ENCODE peak calls at places on chromosomes 11 and 22, in nine cellular contexts. C, I, E, U, M, G, H, Z and D are unnamed samples. For H3K9me3 and H3K4me1, the result is how much of the 10 kb centered on the place peaks cover.

GRCh38 chr22:41664951-41665350 is 23.7 kb downstream of the SNU13 start:
- DNase-seq in I (no peak), E (no peak), H (no peak), U (no peak), G (no peak), Z (no peak), C (no peak), M (no peak), D (no peak)

GRCh38 chr22:46377566-46378498 is 42.3 kb downstream of the TRMU start:
- DNase-seq in I (no peak), C (peak), M (no peak), Z (peak), H (no peak), G (peak), E (peak), U (no peak), D (peak)

GRCh38 chr11:71282581-71283351 is 30.4 kb upstream of the SHANK2 start:
- DNase-seq in H (no peak), C (peak), Z (no peak), U (no peak), G (no peak), E (peak), M (no peak), I (no peak), D (peak)

GRCh38 chr22:31075961-31076360 is 5.2 kb upstream of the SMTN start:
- DNase-seq in E (no peak), G (no peak), Z (peak), C (peak), M (peak), I (peak), U (no peak), H (no peak), D (no peak)

GRCh38 chr22:25702046-25702445 is 39.9 kb upstream of the MYO18B start:
- DNase-seq in C (no peak), H (peak), E (no peak), M (no peak), Z (no peak), U (no peak), G (no peak), I (no peak), D (peak)

GRCh38 chr22:20775342-20775895 is 1.5 kb downstream of the SERPIND1 start:
- DNase-seq in M (no peak), Z (no peak), H (no peak), I (no peak), G (no peak), U (no peak), C (no peak), E (no peak), D (no peak)

GRCh38 chr22:32917577-32918375 is 116.3 kb downstream of the TIMP3 start:
- DNase-seq in I (no peak), Z (no peak), G (no peak), U (no peak), E (no peak), C (no peak), H (no peak), M (no peak), D (no peak)

GRCh38 chr11:131447268-131447667 is 76.9 kb downstream of the NTM start:
- DNase-seq in Z (no peak), M (no peak), C (no peak), U (no peak), H (no peak), I (no peak), G (no peak), E (no peak), D (no peak)

GRCh38 chr11:1531961-1532586 is 40.0 kb downstream of the DUSP8 start:
- DNase-seq in H (no peak), E (no peak), I (peak), U (no peak), Z (peak), G (no peak), C (no peak), M (no peak), D (no peak)

GRCh38 chr11:102622258-102622657 is 2.9 kb downstream of the MMP20 start:
- DNase-seq in M (no peak), U (peak), H (no peak), C (no peak), I (no peak), E (no peak), Z (no peak), G (no peak), D (peak)

GRCh38 chr22:21865041-21865440 is 2.4 kb downstream of the MAPK1 start:
- DNase-seq in I (peak), G (no peak), M (peak), C (peak), Z (peak), U (no peak), H (no peak), E (no peak), D (peak)

GRCh38 chr22:19806213-19807160 is 45.9 kb downstream of the TBX1 start:
- DNase-seq in M (peak), H (no peak), Z (no peak), G (no peak), C (peak), I (no peak), E (no peak), U (no peak), D (peak)

GRCh38 chr11:122633219-122633829 is 22.2 kb upstream of the UBASH3B start:
- DNase-seq in C (no peak), H (peak), U (no peak), I (no peak), Z (peak), M (no peak), E (peak), G (peak), D (peak)

GRCh38 chr11:12921580-12922157 is 87.4 kb upstream of the RASSF10 start:
- DNase-seq in H (no peak), M (no peak), I (no peak), C (no peak), E (no peak), G (no peak), Z (no peak), U (no peak), D (no peak)

GRCh38 chr22:36367479-36367878 is 20.3 kb downstream of the MYH9 start:
- DNase-seq in H (no peak), U (no peak), Z (peak), C (no peak), E (no peak), M (no peak), I (no peak), G (no peak), D (no peak)

GRCh38 chr11:58844600-58844999 is at the start of gene GLYATL2:
- DNase-seq in C (no peak), I (no peak), Z (no peak), E (no peak), G (no peak), H (no peak), M (no peak), U (no peak), D (no peak)
- H3K9me3 ChIP-seq in C (under half), I (under half), Z (under half), E (under half), G (under half), H (under half), M (under half), U (under half), D (under half)

DNA sequence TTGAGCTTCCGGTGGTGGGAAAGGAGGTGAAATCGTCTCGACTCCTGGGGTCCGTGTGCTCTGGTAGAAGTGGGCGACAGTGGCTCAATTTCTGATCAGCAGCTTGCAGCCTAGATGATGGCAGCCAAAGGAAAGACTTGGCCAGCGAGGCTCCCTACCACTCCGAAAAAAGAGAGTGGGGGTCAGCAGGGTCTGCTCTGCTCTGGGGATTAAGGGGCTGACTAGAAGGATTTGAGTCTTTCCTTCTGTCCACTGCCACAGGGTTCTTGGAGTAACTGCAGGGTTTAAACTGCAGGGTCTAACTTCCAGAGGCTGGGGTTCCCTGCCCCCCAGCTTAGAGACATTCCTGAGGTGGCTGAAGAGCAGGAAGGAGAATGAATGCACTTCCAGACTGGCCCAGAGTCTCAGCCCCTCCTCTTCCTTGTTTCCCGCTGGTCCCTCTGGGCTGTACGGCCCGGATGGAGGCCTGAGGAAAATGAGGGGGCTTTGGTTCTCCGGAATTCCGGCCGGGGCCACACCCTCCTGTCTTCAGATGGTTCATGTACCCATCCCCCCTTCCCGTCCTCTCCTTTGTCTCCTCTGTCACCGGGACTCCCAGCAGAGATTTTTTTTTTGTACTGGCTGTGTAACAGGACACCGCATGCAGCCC is 907 bp downstream of the SERPINH1 start:
- DNase-seq in I (no peak), H (peak), G (peak), U (no peak), M (peak), C (no peak), Z (peak), E (peak), D (no peak)
- H3K4me1 ChIP-seq in I (half or more), H (under half), G (under half), U (half or more), M (under half), C (half or more), Z (half or more), E (under half), D (under half)

DNA sequence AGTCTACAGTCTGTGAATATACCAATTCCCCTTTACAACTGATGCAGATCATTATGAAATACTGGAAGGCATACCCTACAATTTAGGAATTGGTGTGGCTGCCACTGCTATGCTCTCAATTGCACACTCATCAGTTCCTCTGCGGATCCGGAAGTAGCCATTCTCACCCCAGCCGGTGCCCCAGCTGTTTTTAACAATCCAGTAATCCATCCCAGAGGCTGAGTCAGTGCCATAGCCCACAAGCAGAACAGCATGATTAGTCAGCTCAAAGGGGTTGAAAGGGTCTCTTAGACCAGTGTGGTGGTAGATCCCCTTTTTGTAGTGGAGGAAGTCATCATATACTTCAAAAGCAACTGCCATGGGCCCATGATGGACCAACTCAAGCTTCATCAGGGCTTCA is 43.6 kb downstream of the CTSC start:
- DNase-seq in U (no peak), M (no peak), Z (peak), E (no peak), G (no peak), C (no peak), I (peak), H (no peak), D (no peak)
- H3K27ac ChIP-seq in U (no peak), M (no peak), Z (no peak), E (no peak), G (no peak), C (no peak), I (no peak), H (no peak), D (no peak)

GRCh38 chr11:14393889-14394288 is 34.9 kb upstream of the RRAS2 start:
- DNase-seq in I (no peak), G (no peak), Z (no peak), E (no peak), M (no peak), U (no peak), C (no peak), H (no peak), D (no peak)

GRCh38 chr11:14390669-14391068 is 31.7 kb upstream of the RRAS2 start:
- DNase-seq in H (no peak), M (no peak), C (no peak), I (no peak), Z (no peak), U (no peak), G (no peak), E (no peak), D (no peak)

GRCh38 chr11:14388352-14388751 is 29.4 kb upstream of the RRAS2 start:
- DNase-seq in C (no peak), G (no peak), E (no peak), U (no peak), I (no peak), Z (no peak), M (no peak), H (no peak), D (no peak)

GRCh38 chr11:14396289-14396688 is 37.3 kb upstream of the RRAS2 start:
- DNase-seq in E (no peak), Z (no peak), I (no peak), M (no peak), G (no peak), H (no peak), U (no peak), C (no peak), D (no peak)

DNA sequence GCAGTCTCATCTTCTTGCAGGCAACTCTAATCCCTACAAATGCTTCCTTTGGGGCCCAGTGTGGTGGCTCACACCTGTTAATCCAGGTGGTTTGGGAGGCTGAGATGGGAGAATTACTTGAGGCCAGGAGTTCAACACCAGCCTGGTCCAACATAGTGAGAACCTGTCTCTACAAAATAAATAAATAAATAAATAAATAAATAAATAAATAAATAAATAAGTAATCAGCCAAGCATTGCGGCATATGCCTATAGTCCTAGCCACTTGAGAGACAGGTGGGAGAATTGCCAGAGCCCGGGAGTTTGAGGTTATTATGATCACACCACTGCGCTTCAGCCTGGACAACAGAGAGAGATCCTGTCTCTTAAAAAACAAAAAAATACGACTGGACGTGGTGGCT is 34.1 kb upstream of the RRAS2 start:
- DNase-seq in C (no peak), E (no peak), H (no peak), M (no peak), U (no peak), Z (no peak), I (no peak), G (no peak), D (no peak)
- H3K9me3 ChIP-seq in C (under half), E (under half), H (under half), M (under half), U (under half), Z (under half), I (under half), G (under half), D (under half)